ENCODE peak calls at places on chromosomes 5 and 9, in four cellular contexts. T is HepG2, V is K562, Q is GM12878. G is an unnamed sample.

GRCh38 chr9:36858805-36859375 is 175.2 kb downstream of the PAX5 start:
- DNase-seq in T (no peak), V (no peak), Q (no peak), G (no peak)

GRCh38 chr5:141223112-141223783 is at the start of gene PCDHB14:
- DNase-seq in T (peak; percentile 45), V (peak; percentile 18), Q (no peak), G (peak; percentile 46)

GRCh38 chr5:34524123-34524522 is 132.0 kb upstream of the RAI14 start:
- DNase-seq in Q (no peak), T (no peak), V (peak; percentile 55), G (no peak)

GRCh38 chr5:17487180-17487512 is 10.9 kb upstream of the TAF11L2 start:
- DNase-seq in V (no peak), T (no peak), Q (no peak), G (no peak)

GRCh38 chr5:170903075-170903474 is 41.3 kb downstream of the RANBP17 start:
- DNase-seq in Q (no peak), V (no peak), T (no peak), G (no peak)

GRCh38 chr5:132489051-132489770 is 1.4 kb downstream of the IRF1 start:
- DNase-seq in V (no peak), T (no peak), Q (no peak), G (no peak)

GRCh38 chr5:148391422-148391821 is 7.7 kb downstream of the FBXO38 start:
- DNase-seq in V (no peak), T (no peak), Q (no peak), G (no peak)

GRCh38 chr9:69582544-69583297 is 89.5 kb downstream of the APBA1 start:
- DNase-seq in V (no peak), Q (no peak), T (no peak), G (no peak)

GRCh38 chr9:85163415-85163814 is 493.9 kb downstream of the NTRK2 start:
- DNase-seq in V (no peak), Q (no peak), T (no peak), G (no peak)

GRCh38 chr5:6660704-6661103 is 27.5 kb downstream of the SRD5A1 start:
- DNase-seq in T (no peak), V (no peak), Q (no peak), G (no peak)
- TF ChIP-seq FOXK2 in T (no peak), V (no peak), Q (no peak), G (no peak)

DNA sequence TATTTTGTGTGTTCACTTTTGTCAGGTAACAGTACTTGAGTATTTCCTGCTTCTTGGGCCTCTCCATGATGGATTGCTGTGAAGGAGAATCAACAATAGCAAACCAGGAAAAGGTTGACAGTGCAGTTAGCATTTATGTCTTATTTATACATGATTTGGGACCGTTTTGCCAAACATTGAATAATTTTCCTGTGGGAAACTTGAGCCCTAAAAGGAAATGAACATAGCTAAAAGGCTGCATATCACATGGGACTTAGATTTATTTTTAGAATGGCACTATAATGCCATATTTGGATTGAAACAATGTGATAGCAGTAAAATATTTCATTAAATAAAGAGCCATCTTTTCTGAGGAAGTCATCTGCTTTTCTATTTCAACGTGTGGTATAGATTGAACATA is 15.3 kb downstream of the GPR21 start:
- DNase-seq in T (no peak), V (no peak), Q (no peak), G (no peak)
- TF ChIP-seq FOXM1 in T (no peak), V (no peak), Q (no peak), G (no peak)

DNA sequence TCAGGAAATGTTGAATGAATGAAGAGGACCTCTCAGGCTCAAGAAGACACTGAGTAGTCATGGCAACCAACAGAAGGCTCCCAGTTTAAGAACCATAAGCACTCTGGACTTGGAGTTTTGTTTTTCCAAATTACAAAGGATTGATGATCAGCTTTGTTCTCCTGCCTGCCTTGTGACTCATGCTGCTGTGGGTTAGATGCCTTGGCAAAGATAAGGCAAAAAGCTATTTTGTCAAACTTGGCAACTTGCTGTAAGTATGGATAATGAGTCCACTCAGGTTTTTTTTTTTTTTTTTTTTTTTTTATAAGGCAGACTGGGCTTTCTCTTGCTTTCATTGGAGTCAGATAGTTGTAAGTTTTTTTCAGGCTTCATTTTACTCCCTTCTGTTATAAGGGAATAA is 365.0 kb downstream of the TMEM232 start:
- DNase-seq in T (no peak), V (no peak), Q (no peak), G (no peak)
- TF ChIP-seq FOXK2 in T (no peak), V (no peak), Q (no peak), G (no peak)

GRCh38 chr5:88236866-88237642 is 31.6 kb downstream of the TMEM161B start:
- DNase-seq in T (no peak), V (no peak), Q (no peak), G (no peak)
- TF ChIP-seq FOXM1 in T (no peak), V (no peak), Q (no peak), G (no peak)

DNA sequence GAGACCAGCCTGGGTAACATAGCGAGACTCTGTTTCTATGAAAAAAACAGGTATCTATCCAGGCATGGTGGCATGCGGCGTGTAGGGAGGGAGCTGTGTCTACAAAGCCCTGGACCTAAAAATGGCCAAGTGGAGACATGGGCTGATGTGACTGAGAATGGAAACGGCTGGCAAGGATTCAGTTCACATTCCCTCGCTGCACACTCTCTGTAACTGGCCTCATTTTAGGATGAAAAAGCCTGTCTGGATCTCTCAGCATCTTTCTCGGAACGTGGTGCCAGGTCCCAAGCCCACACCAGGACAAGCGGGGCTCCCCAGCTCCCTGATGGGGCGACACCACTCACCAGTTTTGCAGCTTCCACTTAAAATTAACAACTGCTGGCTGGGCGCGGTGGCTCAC is 13.4 kb downstream of the EXD3 start:
- DNase-seq in V (no peak), Q (no peak), T (no peak), G (no peak)
- TF ChIP-seq FOXK2 in V (no peak), Q (no peak), T (no peak), G (no peak)

GRCh38 chr5:63923914-63924313 is 38.3 kb downstream of the HTR1A start:
- DNase-seq in T (no peak), V (no peak), Q (no peak), G (no peak)

GRCh38 chr5:63931841-63932240 is 30.4 kb downstream of the HTR1A start:
- DNase-seq in V (no peak), T (no peak), Q (no peak), G (no peak)

DNA sequence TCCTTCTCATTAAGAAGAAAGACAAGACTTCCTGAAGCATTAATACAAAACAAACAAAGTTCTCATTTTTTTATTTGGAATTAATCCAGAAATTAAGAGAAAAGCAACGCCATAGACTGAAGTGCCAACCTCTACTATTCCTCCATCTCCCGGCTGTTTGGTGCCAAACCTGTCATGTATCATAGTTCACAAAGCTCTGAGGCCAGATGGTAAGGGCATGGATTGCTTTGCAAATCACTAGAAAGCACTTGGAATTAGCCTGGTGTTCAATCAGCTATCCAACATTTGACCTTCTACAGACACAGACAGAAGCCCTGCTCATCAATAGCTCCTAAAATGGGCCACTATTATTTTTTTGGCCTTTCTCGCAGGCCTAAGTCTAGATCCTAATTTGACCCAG is 33.8 kb downstream of the HTR1A start:
- DNase-seq in Q (no peak), T (no peak), V (no peak), G (no peak)
- TF ChIP-seq FOXM1 in Q (no peak), T (no peak), V (no peak), G (no peak)

G was measured in HEK293T.